ENCODE peak calls at places on chromosomes 1 and 21, in four cellular contexts. One of them, this sample, is unnamed.

GRCh38 chr21:44972821-44973220 is 33.0 kb downstream of the SLX9 start:
- DNase-seq in K562: no peak
- DNase-seq in HepG2: no peak
- DNase-seq in GM12878: no peak
- DNase-seq in this sample: no peak

GRCh38 chr1:73824065-73824464 is 373.9 kb downstream of the LRRIQ3 start:
- DNase-seq in K562: no peak
- DNase-seq in HepG2: no peak
- DNase-seq in GM12878: no peak
- DNase-seq in this sample: no peak

GRCh38 chr1:154661110-154661509 is 53.1 kb upstream of the ADAR start:
- DNase-seq in K562: no peak
- DNase-seq in HepG2: no peak
- DNase-seq in GM12878: no peak
- DNase-seq in this sample: no peak

GRCh38 chr1:74423476-74423875 is 88.9 kb downstream of the LRRC53 start:
- DNase-seq in K562: no peak
- DNase-seq in HepG2: no peak
- DNase-seq in GM12878: no peak
- DNase-seq in this sample: no peak

GRCh38 chr1:1004780-1005697 is 5.1 kb upstream of the HES4 start:
- DNase-seq in K562: peak; percentile 72
- DNase-seq in HepG2: no peak
- DNase-seq in GM12878: no peak
- DNase-seq in this sample: peak; percentile 90

GRCh38 chr1:110035236-110035752 is 870 bp downstream of the STRIP1 start:
- DNase-seq in K562: no peak
- DNase-seq in HepG2: no peak
- DNase-seq in GM12878: no peak
- DNase-seq in this sample: no peak

GRCh38 chr1:227927971-227928741 is 19.6 kb downstream of the WNT9A start:
- DNase-seq in K562: no peak
- DNase-seq in HepG2: no peak
- DNase-seq in GM12878: no peak
- DNase-seq in this sample: no peak

GRCh38 chr1:62989497-62989896 is 205.6 kb downstream of the ATG4C start:
- DNase-seq in K562: no peak
- DNase-seq in HepG2: peak; percentile 12
- DNase-seq in GM12878: no peak
- DNase-seq in this sample: no peak

GRCh38 chr1:8652607-8653046 is 164.8 kb downstream of the RERE start:
- DNase-seq in K562: no peak
- DNase-seq in HepG2: no peak
- DNase-seq in GM12878: no peak
- DNase-seq in this sample: no peak

GRCh38 chr1:46822248-46822826 is 23.5 kb downstream of the CYP4B1 start:
- DNase-seq in K562: no peak
- DNase-seq in HepG2: no peak
- DNase-seq in GM12878: no peak
- DNase-seq in this sample: no peak

GRCh38 chr1:93690921-93691789 is 9.5 kb upstream of the BCAR3 start:
- DNase-seq in K562: no peak
- DNase-seq in HepG2: no peak
- DNase-seq in GM12878: no peak
- DNase-seq in this sample: no peak

GRCh38 chr1:17046043-17046657 is 7.7 kb downstream of the SDHB start:
- DNase-seq in K562: no peak
- DNase-seq in HepG2: peak; percentile 63
- DNase-seq in GM12878: no peak
- DNase-seq in this sample: peak; percentile 58

GRCh38 chr1:44421374-44422028 is 16.4 kb downstream of the RNF220 start:
- DNase-seq in K562: no peak
- DNase-seq in HepG2: no peak
- DNase-seq in GM12878: no peak
- DNase-seq in this sample: no peak

GRCh38 chr1:148379697-148380096 is 103.4 kb downstream of the PPIAL4G start:
- DNase-seq in K562: no peak
- DNase-seq in HepG2: no peak
- DNase-seq in GM12878: no peak
- DNase-seq in this sample: no peak

GRCh38 chr1:174990382-174990999 is 9.3 kb upstream of the CACYBP start:
- DNase-seq in K562: no peak
- DNase-seq in HepG2: peak; percentile 60
- DNase-seq in GM12878: no peak
- DNase-seq in this sample: peak; percentile 49

GRCh38 chr1:97308131-97308530 is 586.5 kb downstream of the PTBP2 start:
- DNase-seq in K562: no peak
- DNase-seq in HepG2: no peak
- DNase-seq in GM12878: no peak
- DNase-seq in this sample: no peak

GRCh38 chr1:93625582-93626327 is 55.9 kb downstream of the BCAR3 start:
- DNase-seq in K562: no peak
- DNase-seq in HepG2: no peak
- DNase-seq in GM12878: no peak
- DNase-seq in this sample: peak; percentile 48

GRCh38 chr1:213399695-213400094 is 348.7 kb downstream of the RPS6KC1 start:
- DNase-seq in K562: no peak
- DNase-seq in HepG2: peak; percentile 76
- DNase-seq in GM12878: no peak
- DNase-seq in this sample: no peak

GRCh38 chr1:99673285-99673684 is 27.4 kb downstream of the PALMD start:
- DNase-seq in K562: no peak
- DNase-seq in HepG2: no peak
- DNase-seq in GM12878: no peak
- DNase-seq in this sample: no peak

GRCh38 chr1:155226910-155227260 is 18.4 kb downstream of the MTX1 start:
- DNase-seq in K562: peak; percentile 61
- DNase-seq in HepG2: peak; percentile 38
- DNase-seq in GM12878: no peak
- DNase-seq in this sample: peak; percentile 72

DNA sequence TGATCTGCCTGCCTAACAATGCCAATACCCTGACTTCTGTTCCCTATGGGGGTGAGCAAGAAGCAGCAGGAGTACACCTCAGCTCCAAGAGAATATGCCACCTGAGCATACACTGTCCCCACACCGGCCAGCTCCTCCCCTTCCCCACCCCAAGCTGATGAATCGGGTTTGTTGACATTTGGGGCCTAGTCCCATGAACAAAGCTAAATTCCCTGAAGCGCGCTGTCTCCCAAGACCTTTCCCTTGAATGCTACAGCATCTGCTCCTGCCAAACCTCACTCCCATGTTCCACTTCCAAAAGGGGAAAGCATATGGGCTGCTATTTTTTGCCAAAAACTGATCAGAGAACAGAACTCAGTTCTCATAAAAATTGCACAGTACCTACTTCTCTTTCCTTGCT is 220.4 kb upstream of the CAMK1G start:
- DNase-seq in K562: no peak
- DNase-seq in HepG2: no peak
- DNase-seq in GM12878: no peak
- DNase-seq in this sample: no peak
- TF ChIP-seq NFIC in K562: no peak
- TF ChIP-seq NFIC in HepG2: no peak
- TF ChIP-seq NFIC in GM12878: no peak
- TF ChIP-seq NFIC in this sample: no peak

GRCh38 chr21:46065993-46066842 is 31.7 kb upstream of the COL6A2 start:
- DNase-seq in K562: no peak
- DNase-seq in HepG2: no peak
- DNase-seq in GM12878: no peak
- DNase-seq in this sample: no peak

GRCh38 chr21:46063734-46064680 is 33.9 kb upstream of the COL6A2 start:
- DNase-seq in K562: no peak
- DNase-seq in HepG2: no peak
- DNase-seq in GM12878: no peak
- DNase-seq in this sample: no peak

GRCh38 chr21:46066843-46067331 is 31.0 kb upstream of the COL6A2 start:
- DNase-seq in K562: no peak
- DNase-seq in HepG2: no peak
- DNase-seq in GM12878: no peak
- DNase-seq in this sample: no peak

GRCh38 chr21:46064870-46065214 is 33.1 kb upstream of the COL6A2 start:
- DNase-seq in K562: no peak
- DNase-seq in HepG2: no peak
- DNase-seq in GM12878: no peak
- DNase-seq in this sample: no peak

GRCh38 chr21:46065215-46065992 is 32.5 kb upstream of the COL6A2 start:
- DNase-seq in K562: no peak
- DNase-seq in HepG2: no peak
- DNase-seq in GM12878: no peak
- DNase-seq in this sample: no peak
- TF ChIP-seq USF2 in K562: no peak
- TF ChIP-seq USF2 in HepG2: no peak
- TF ChIP-seq USF2 in GM12878: no peak
- TF ChIP-seq USF2 in this sample: no peak

GRCh38 chr1:6269997-6270401 is 9.1 kb upstream of the GPR153 start:
- DNase-seq in K562: no peak
- DNase-seq in HepG2: no peak
- DNase-seq in GM12878: no peak
- DNase-seq in this sample: peak; percentile 56

GRCh38 chr1:6271001-6271400 is 10.1 kb upstream of the GPR153 start:
- DNase-seq in K562: no peak
- DNase-seq in HepG2: no peak
- DNase-seq in GM12878: no peak
- DNase-seq in this sample: no peak

GRCh38 chr1:6270432-6270831 is 9.5 kb upstream of the GPR153 start:
- DNase-seq in K562: no peak
- DNase-seq in HepG2: no peak
- DNase-seq in GM12878: no peak
- DNase-seq in this sample: no peak

GRCh38 chr1:6272476-6273270 is 11.8 kb upstream of the GPR153 start:
- DNase-seq in K562: no peak
- DNase-seq in HepG2: no peak
- DNase-seq in GM12878: no peak
- DNase-seq in this sample: no peak

DNA sequence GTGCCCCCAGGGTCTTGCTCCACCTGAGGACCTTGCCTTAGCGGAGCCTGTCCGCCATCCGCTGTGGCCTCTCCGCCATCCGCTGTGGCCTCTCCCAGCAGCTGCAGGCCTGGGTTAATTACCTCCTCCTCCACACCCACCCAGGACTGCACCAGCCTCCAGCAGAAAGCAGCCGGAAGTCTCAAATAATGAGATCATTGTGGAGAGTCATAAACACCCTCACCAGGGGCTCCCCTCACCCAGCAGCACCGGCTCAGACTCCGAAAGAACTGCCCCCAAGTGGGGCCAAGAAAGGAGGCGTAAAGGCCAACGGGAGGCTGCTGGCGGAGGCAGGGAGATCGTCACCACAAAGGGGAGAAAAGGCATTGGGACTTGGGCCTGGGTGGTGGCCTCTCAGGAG is 10.7 kb upstream of the GPR153 start:
- DNase-seq in K562: no peak
- DNase-seq in HepG2: no peak
- DNase-seq in GM12878: no peak
- DNase-seq in this sample: peak; percentile 67
- TF ChIP-seq NFIC in K562: no peak
- TF ChIP-seq NFIC in HepG2: no peak
- TF ChIP-seq NFIC in GM12878: no peak
- TF ChIP-seq NFIC in this sample: no peak

DNA sequence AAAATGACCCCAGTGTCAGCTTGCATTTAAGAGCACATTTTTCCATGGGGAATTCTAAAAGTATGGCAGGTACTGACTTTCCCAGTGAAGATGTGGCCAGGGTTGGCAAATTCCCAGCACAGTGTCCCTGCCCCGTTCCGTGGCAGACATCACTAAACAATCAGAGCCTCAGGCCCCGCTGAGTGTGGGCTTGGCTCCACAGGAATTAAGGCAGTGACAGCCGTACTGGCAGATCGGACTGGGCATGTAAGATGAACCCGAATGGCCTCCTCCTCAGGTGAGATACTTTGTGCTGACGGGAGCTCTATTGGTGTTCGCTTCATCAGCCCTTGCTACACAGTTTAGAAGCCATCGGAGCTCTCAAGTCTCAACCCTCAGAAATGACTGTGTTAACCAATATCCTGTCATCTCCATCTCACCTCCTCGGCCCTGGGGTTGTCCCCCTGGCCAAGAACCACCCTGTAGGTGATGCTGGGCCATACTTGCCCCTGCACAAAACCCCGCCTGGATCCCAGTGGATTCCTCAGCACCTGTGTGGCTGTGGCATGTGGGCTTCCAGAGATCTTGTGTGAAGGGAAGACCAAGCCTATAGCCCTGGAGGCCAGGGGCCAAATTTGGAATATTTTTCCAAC is 29.0 kb upstream of the ABCG1 start:
- DNase-seq in K562: no peak
- DNase-seq in HepG2: no peak
- DNase-seq in GM12878: no peak
- DNase-seq in this sample: no peak
- TF ChIP-seq USF2 in K562: no peak
- TF ChIP-seq USF2 in HepG2: no peak
- TF ChIP-seq USF2 in GM12878: no peak
- TF ChIP-seq USF2 in this sample: no peak

DNA sequence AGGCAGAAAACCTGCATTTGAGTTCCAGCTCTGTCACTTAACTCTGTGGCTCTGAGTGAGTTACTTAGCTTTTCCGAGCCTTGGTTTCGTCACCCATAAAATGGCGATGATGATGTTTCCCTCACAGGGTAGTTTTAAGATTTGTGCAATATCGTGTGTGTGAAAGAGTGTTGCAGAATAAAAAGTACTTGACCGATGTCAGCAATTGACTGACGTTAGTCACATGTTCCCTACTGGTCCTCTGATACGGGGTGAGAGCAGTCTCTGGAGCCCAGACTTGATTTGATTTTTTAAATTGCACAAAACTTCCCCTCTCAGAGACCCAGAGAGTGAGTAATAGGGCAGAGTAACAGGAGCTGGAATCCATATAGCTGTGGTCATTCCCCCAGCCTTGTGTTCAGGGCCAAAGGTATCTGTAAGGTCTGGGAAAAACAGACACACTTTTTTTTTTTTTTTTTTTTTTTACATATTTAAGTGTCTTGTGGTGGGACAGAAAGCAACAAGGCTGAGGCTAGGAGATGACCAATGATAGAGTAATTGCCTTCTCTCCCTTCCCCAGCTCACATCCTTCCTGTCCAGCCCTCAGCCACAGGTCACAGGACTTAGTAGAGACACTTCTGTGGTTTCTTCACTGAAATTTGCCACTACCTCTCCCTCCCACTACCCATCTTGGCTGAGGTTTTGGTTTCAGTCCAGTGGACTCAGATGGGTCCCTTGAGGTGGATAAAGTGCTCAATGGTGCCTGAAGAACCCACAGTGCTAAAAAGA is 2.0 kb downstream of the FCER1G start:
- DNase-seq in K562: no peak
- DNase-seq in HepG2: peak; percentile 59
- DNase-seq in GM12878: peak; percentile 92
- DNase-seq in this sample: no peak
- TF ChIP-seq NFIC in K562: no peak
- TF ChIP-seq NFIC in HepG2: no peak
- TF ChIP-seq NFIC in GM12878: peak; percentile 59
- TF ChIP-seq NFIC in this sample: no peak